ENCODE peak calls at places on chromosomes 5 and 9, in five cellular contexts. One of them, this sample, is unnamed. For H3K27me3, the result is how much of the 10 kb centered on the place peaks cover.

GRCh38 chr5:97499605-97500004 is 316.6 kb upstream of the RIOK2 start:
- DNase-seq in HepG2: no peak
- DNase-seq in transverse colon: no peak
- DNase-seq in GM12878: no peak
- DNase-seq in sigmoid colon: no peak
- DNase-seq in this sample: no peak

GRCh38 chr9:18893491-18893890 is 139.5 kb downstream of the SAXO1 start:
- DNase-seq in HepG2: no peak
- DNase-seq in transverse colon: no peak
- DNase-seq in GM12878: no peak
- DNase-seq in sigmoid colon: no peak
- DNase-seq in this sample: no peak

GRCh38 chr5:174383196-174384178 is 338.0 kb downstream of the NSG2 start:
- DNase-seq in HepG2: no peak
- DNase-seq in transverse colon: no peak
- DNase-seq in GM12878: no peak
- DNase-seq in sigmoid colon: no peak
- DNase-seq in this sample: no peak

GRCh38 chr5:943874-944620 is 51.4 kb downstream of the TRIP13 start:
- DNase-seq in HepG2: no peak
- DNase-seq in transverse colon: no peak
- DNase-seq in GM12878: no peak
- DNase-seq in sigmoid colon: no peak
- DNase-seq in this sample: no peak

GRCh38 chr9:6894135-6894534 is 136.4 kb downstream of the KDM4C start:
- DNase-seq in HepG2: no peak
- DNase-seq in transverse colon: no peak
- DNase-seq in GM12878: peak
- DNase-seq in sigmoid colon: no peak
- DNase-seq in this sample: no peak

GRCh38 chr5:131366428-131366827 is 102.6 kb downstream of the CDC42SE2 start:
- DNase-seq in HepG2: no peak
- DNase-seq in transverse colon: no peak
- DNase-seq in GM12878: no peak
- DNase-seq in sigmoid colon: no peak
- DNase-seq in this sample: no peak

GRCh38 chr5:154756203-154756870 is 1.2 kb downstream of the LARP1 start:
- DNase-seq in HepG2: no peak
- DNase-seq in transverse colon: peak
- DNase-seq in GM12878: no peak
- DNase-seq in sigmoid colon: peak
- DNase-seq in this sample: peak

GRCh38 chr5:97624861-97625260 is 441.8 kb upstream of the RIOK2 start:
- DNase-seq in HepG2: no peak
- DNase-seq in transverse colon: no peak
- DNase-seq in GM12878: no peak
- DNase-seq in sigmoid colon: no peak
- DNase-seq in this sample: no peak

GRCh38 chr5:113487779-113488644 is at the start of gene MCC:
- DNase-seq in HepG2: peak
- DNase-seq in transverse colon: peak
- DNase-seq in GM12878: no peak
- DNase-seq in sigmoid colon: peak
- DNase-seq in this sample: peak

GRCh38 chr9:68974431-68974830 is 39.5 kb downstream of the PRKACG start:
- DNase-seq in HepG2: no peak
- DNase-seq in transverse colon: no peak
- DNase-seq in GM12878: peak
- DNase-seq in sigmoid colon: no peak
- DNase-seq in this sample: no peak

GRCh38 chr5:181217805-181218065 is 5.3 kb upstream of the TRIM41 start:
- DNase-seq in HepG2: no peak
- DNase-seq in transverse colon: peak
- DNase-seq in GM12878: no peak
- DNase-seq in sigmoid colon: no peak
- DNase-seq in this sample: no peak

GRCh38 chr9:137141976-137142936 is 3.3 kb downstream of the GRIN1 start:
- DNase-seq in HepG2: no peak
- DNase-seq in transverse colon: no peak
- DNase-seq in GM12878: no peak
- DNase-seq in sigmoid colon: no peak
- DNase-seq in this sample: no peak

GRCh38 chr9:76621011-76621410 is 143.2 kb upstream of the PCA3 start:
- DNase-seq in HepG2: no peak
- DNase-seq in transverse colon: no peak
- DNase-seq in GM12878: no peak
- DNase-seq in sigmoid colon: no peak
- DNase-seq in this sample: no peak

GRCh38 chr5:168132186-168132585 is 159.3 kb upstream of the WWC1 start:
- DNase-seq in HepG2: no peak
- DNase-seq in transverse colon: no peak
- DNase-seq in GM12878: no peak
- DNase-seq in sigmoid colon: no peak
- DNase-seq in this sample: no peak

GRCh38 chr9:89983411-89983810 is 378.6 kb downstream of the GADD45G start:
- DNase-seq in HepG2: no peak
- DNase-seq in transverse colon: no peak
- DNase-seq in GM12878: no peak
- DNase-seq in sigmoid colon: no peak
- DNase-seq in this sample: no peak

GRCh38 chr9:86965627-86966395 is 18.5 kb upstream of the GAS1 start:
- DNase-seq in HepG2: no peak
- DNase-seq in transverse colon: no peak
- DNase-seq in GM12878: no peak
- DNase-seq in sigmoid colon: no peak
- DNase-seq in this sample: no peak

GRCh38 chr5:156500755-156501154 is 173.8 kb downstream of the SGCD start:
- DNase-seq in HepG2: no peak
- DNase-seq in transverse colon: no peak
- DNase-seq in GM12878: no peak
- DNase-seq in sigmoid colon: no peak
- DNase-seq in this sample: no peak

GRCh38 chr9:95307538-95307937 is 10.0 kb downstream of the FANCC start:
- DNase-seq in HepG2: no peak
- DNase-seq in transverse colon: no peak
- DNase-seq in GM12878: no peak
- DNase-seq in sigmoid colon: no peak
- DNase-seq in this sample: no peak

GRCh38 chr9:73773896-73774295 is 622.2 kb downstream of the ANXA1 start:
- DNase-seq in HepG2: no peak
- DNase-seq in transverse colon: no peak
- DNase-seq in GM12878: no peak
- DNase-seq in sigmoid colon: no peak
- DNase-seq in this sample: no peak

GRCh38 chr5:138668981-138669380 is 84.2 kb upstream of the CTNNA1 start:
- DNase-seq in HepG2: no peak
- DNase-seq in transverse colon: no peak
- DNase-seq in GM12878: no peak
- DNase-seq in sigmoid colon: no peak
- DNase-seq in this sample: no peak

GRCh38 chr5:148374693-148375360 is 8.9 kb upstream of the FBXO38 start:
- DNase-seq in HepG2: peak
- DNase-seq in transverse colon: peak
- DNase-seq in GM12878: no peak
- DNase-seq in sigmoid colon: no peak
- DNase-seq in this sample: no peak

GRCh38 chr5:179176571-179177230 is 116.5 kb downstream of the ZNF354C start:
- DNase-seq in HepG2: no peak
- DNase-seq in transverse colon: no peak
- DNase-seq in GM12878: no peak
- DNase-seq in sigmoid colon: peak
- DNase-seq in this sample: no peak

GRCh38 chr5:178325311-178326053 is 92.9 kb upstream of the PHYKPL start:
- DNase-seq in HepG2: no peak
- DNase-seq in transverse colon: no peak
- DNase-seq in GM12878: no peak
- DNase-seq in sigmoid colon: no peak
- DNase-seq in this sample: no peak

GRCh38 chr9:88313364-88314220 is 74.7 kb upstream of the SPIN1 start:
- DNase-seq in HepG2: no peak
- DNase-seq in transverse colon: no peak
- DNase-seq in GM12878: no peak
- DNase-seq in sigmoid colon: peak
- DNase-seq in this sample: no peak

GRCh38 chr5:34657550-34657921 is 1.4 kb downstream of the RAI14 start:
- DNase-seq in HepG2: peak
- DNase-seq in transverse colon: peak
- DNase-seq in GM12878: no peak
- DNase-seq in sigmoid colon: peak
- DNase-seq in this sample: peak

GRCh38 chr5:9401786-9402472 is 143.9 kb downstream of the SEMA5A start:
- DNase-seq in HepG2: no peak
- DNase-seq in transverse colon: no peak
- DNase-seq in GM12878: no peak
- DNase-seq in sigmoid colon: no peak
- DNase-seq in this sample: no peak

GRCh38 chr5:174793684-174794328 is 69.4 kb downstream of the MSX2 start:
- DNase-seq in HepG2: peak
- DNase-seq in transverse colon: peak
- DNase-seq in GM12878: no peak
- DNase-seq in sigmoid colon: peak
- DNase-seq in this sample: peak

GRCh38 chr9:34588671-34589370 is 703 bp downstream of the CNTFR start:
- DNase-seq in HepG2: no peak
- DNase-seq in transverse colon: no peak
- DNase-seq in GM12878: no peak
- DNase-seq in sigmoid colon: no peak
- DNase-seq in this sample: no peak

GRCh38 chr5:149210968-149211495 is 60.6 kb upstream of the AFAP1L1 start:
- DNase-seq in HepG2: no peak
- DNase-seq in transverse colon: no peak
- DNase-seq in GM12878: no peak
- DNase-seq in sigmoid colon: no peak
- DNase-seq in this sample: no peak

GRCh38 chr5:38752622-38753021 is 93.2 kb upstream of the OSMR start:
- DNase-seq in HepG2: no peak
- DNase-seq in transverse colon: no peak
- DNase-seq in GM12878: no peak
- DNase-seq in sigmoid colon: no peak
- DNase-seq in this sample: no peak

GRCh38 chr9:37293664-37294524 is 128.6 kb upstream of the GRHPR start:
- DNase-seq in HepG2: no peak
- DNase-seq in transverse colon: no peak
- DNase-seq in GM12878: peak
- DNase-seq in sigmoid colon: no peak
- DNase-seq in this sample: no peak

GRCh38 chr5:2207109-2207399 is 324.3 kb upstream of the IRX4 start:
- DNase-seq in HepG2: no peak
- DNase-seq in transverse colon: no peak
- DNase-seq in GM12878: no peak
- DNase-seq in sigmoid colon: no peak
- DNase-seq in this sample: no peak
- H3K27me3 ChIP-seq in HepG2: under half
- H3K27me3 ChIP-seq in transverse colon: under half
- H3K27me3 ChIP-seq in GM12878: under half
- H3K27me3 ChIP-seq in sigmoid colon: under half
- H3K27me3 ChIP-seq in this sample: under half

DNA sequence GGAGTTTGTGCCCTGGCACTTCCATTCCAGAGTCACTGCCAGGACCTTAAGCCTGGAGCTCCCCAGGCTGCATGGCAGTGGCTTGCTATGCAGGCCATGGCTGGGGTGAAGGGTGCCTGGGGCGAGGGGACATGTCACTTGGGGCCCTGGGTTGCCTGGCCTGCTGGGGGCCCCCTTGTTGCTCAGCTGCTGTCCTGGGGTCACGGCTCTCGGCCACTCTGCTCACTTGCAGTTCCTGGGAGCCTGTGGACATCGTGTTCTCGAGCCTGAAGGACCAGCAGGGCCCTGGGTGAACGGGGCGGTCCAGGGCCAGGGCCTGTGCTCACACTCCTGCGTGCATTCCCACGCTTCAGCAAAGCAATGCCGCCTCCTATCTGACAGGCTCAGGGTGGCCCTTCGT is 14.5 kb upstream of the SLC2A6 start:
- DNase-seq in HepG2: no peak
- DNase-seq in transverse colon: no peak
- DNase-seq in GM12878: no peak
- DNase-seq in sigmoid colon: no peak
- DNase-seq in this sample: no peak
- TF ChIP-seq EP300 in HepG2: no peak
- TF ChIP-seq EP300 in transverse colon: no peak
- TF ChIP-seq EP300 in GM12878: no peak
- TF ChIP-seq EP300 in sigmoid colon: no peak
- TF ChIP-seq EP300 in this sample: no peak

DNA sequence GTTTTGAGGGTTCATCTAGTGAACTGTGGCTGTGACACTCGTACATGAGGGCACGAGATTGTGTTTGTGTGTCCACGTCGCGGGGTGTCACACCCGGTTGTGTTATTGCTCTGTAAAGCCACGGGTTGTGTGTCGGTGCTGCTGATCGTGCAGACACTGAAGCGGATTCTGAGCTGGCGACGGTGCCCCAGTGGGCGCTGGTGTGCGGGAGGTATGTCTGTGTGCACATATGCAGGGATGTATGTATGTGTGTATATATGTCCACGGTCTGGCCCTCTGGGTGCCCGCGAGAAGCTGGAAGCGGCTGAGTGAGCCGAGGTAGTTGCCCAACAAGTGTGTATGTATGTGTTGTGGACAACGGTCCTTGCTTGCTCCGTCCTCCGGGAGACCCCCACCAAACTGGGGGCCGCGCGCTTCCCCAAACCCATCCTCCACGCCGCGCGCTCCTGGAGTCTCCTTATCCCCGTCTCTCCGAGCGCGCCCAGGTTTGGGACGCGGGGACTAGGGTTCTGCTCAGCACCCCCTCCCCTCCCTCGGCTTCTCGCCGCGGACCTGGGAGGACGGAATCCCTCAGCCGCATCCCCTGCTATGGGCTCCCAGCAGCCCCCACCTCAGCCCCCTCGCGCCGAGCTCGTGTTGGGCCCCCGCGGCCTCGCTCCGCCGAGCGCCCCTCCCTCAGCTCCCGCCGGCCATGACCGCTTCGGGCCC is 578 bp downstream of the PCDH1 start:
- DNase-seq in HepG2: no peak
- DNase-seq in transverse colon: peak
- DNase-seq in GM12878: no peak
- DNase-seq in sigmoid colon: no peak
- DNase-seq in this sample: no peak
- H3K27me3 ChIP-seq in HepG2: half or more
- H3K27me3 ChIP-seq in transverse colon: under half
- H3K27me3 ChIP-seq in GM12878: under half
- H3K27me3 ChIP-seq in sigmoid colon: under half
- H3K27me3 ChIP-seq in this sample: under half

GRCh38 chr9:120936011-120936763 is 9.6 kb upstream of the TRAF1 start:
- DNase-seq in HepG2: peak
- DNase-seq in transverse colon: peak
- DNase-seq in GM12878: peak
- DNase-seq in sigmoid colon: peak
- DNase-seq in this sample: peak
- TF ChIP-seq EP300 in HepG2: no peak
- TF ChIP-seq EP300 in transverse colon: no peak
- TF ChIP-seq EP300 in GM12878: no peak
- TF ChIP-seq EP300 in sigmoid colon: peak
- TF ChIP-seq EP300 in this sample: no peak

GRCh38 chr5:159104759-159105317 is 5.1 kb upstream of the EBF1 start:
- DNase-seq in HepG2: no peak
- DNase-seq in transverse colon: no peak
- DNase-seq in GM12878: no peak
- DNase-seq in sigmoid colon: no peak
- DNase-seq in this sample: no peak
- H3K27me3 ChIP-seq in HepG2: under half
- H3K27me3 ChIP-seq in transverse colon: half or more
- H3K27me3 ChIP-seq in GM12878: under half
- H3K27me3 ChIP-seq in sigmoid colon: half or more
- H3K27me3 ChIP-seq in this sample: under half

This sample was measured in ovary.